ENCODE peak calls at places on chromosomes 2 and 18, in six cellular contexts. Z is fibroblast of the aortic adventitia, K is neuronal stem cell, J is HFF-Myc, F is thoracic aorta, H is pancreas. N is an unnamed sample.

GRCh38 chr2:6723865-6724571 is 141.7 kb downstream of the CMPK2 start:
- DNase-seq in Z (no peak), K (no peak), J (no peak), F (no peak), H (no peak), N (no peak)

GRCh38 chr2:143068094-143068890 is 60.9 kb upstream of the ARHGAP15 start:
- DNase-seq in Z (no peak), K (no peak), J (no peak), F (no peak), H (no peak), N (peak)

GRCh38 chr18:12327510-12328178 is 19.6 kb downstream of the TUBB6 start:
- DNase-seq in Z (peak), K (peak), J (no peak), F (peak), H (peak), N (peak)

GRCh38 chr2:212686285-212686895 is 147.8 kb upstream of the ERBB4 start:
- DNase-seq in Z (peak), K (peak), J (peak), F (no peak), H (peak), N (peak)

GRCh38 chr18:57913686-57914085 is 110.6 kb upstream of the ATP8B1 start:
- DNase-seq in Z (no peak), K (no peak), J (no peak), F (no peak), H (no peak), N (no peak)

GRCh38 chr2:54572636-54573531 is 116.8 kb downstream of the SPTBN1 start:
- DNase-seq in Z (peak), K (no peak), J (no peak), F (no peak), H (no peak), N (peak)

GRCh38 chr2:176018708-176019107 is 16.6 kb upstream of the LNPK start:
- DNase-seq in Z (no peak), K (no peak), J (no peak), F (no peak), H (no peak), N (peak)

GRCh38 chr2:10188729-10189305 is 66.3 kb downstream of the RRM2 start:
- DNase-seq in Z (no peak), K (no peak), J (no peak), F (no peak), H (no peak), N (no peak)

GRCh38 chr2:11056614-11057013 is 98.7 kb upstream of the SLC66A3 start:
- DNase-seq in Z (peak), K (no peak), J (peak), F (no peak), H (no peak), N (peak)

GRCh38 chr2:171864357-171864985 is 29.6 kb downstream of the SLC25A12 start:
- DNase-seq in Z (no peak), K (no peak), J (no peak), F (no peak), H (no peak), N (no peak)

DNA sequence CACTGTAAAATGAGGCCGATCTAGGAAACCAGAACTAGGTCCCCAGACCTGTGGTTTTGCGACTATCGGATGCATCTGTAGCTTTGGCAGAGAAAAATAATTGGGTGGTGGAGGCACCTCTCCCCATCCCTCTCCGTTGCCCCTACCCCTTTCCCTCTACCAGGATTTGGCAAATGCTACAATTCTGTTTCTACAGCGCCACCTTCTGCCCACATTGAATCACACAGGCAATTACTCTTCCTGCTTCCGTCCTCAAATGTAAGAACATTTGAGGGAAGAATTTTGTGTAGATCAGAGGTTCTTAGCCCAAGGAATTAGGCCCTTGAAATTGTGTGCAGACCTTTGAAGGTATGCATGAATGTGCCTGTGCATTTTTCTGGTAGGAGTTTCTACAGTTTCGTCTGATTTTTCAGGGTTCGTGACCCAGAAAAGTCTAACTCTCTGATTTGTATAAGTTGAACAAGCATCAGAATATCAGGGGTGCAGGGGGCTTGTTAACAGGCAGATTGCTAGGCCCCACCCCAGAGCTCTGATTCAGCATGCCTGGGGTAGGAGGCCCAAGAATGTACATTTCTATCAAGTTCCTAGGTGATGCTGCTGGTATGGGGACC is 11.2 kb downstream of the ATP6V1B1 start:
- DNase-seq in Z (peak), K (peak), J (peak), F (no peak), H (peak), N (peak)
- H3K4me3 ChIP-seq in Z (no peak), K (no peak), J (peak), F (no peak), H (no peak), N (no peak)

GRCh38 chr2:58870704-58871103 is 629.6 kb upstream of the FANCL start:
- DNase-seq in Z (no peak), K (no peak), J (no peak), F (no peak), H (no peak), N (no peak)

GRCh38 chr2:58866946-58867345 is 625.8 kb upstream of the FANCL start:
- DNase-seq in Z (no peak), K (no peak), J (no peak), F (no peak), H (no peak), N (no peak)

GRCh38 chr2:58866040-58866439 is 624.9 kb upstream of the FANCL start:
- DNase-seq in Z (no peak), K (peak), J (no peak), F (no peak), H (no peak), N (no peak)

GRCh38 chr2:58865436-58865835 is 624.3 kb upstream of the FANCL start:
- DNase-seq in Z (no peak), K (no peak), J (no peak), F (no peak), H (no peak), N (no peak)

DNA sequence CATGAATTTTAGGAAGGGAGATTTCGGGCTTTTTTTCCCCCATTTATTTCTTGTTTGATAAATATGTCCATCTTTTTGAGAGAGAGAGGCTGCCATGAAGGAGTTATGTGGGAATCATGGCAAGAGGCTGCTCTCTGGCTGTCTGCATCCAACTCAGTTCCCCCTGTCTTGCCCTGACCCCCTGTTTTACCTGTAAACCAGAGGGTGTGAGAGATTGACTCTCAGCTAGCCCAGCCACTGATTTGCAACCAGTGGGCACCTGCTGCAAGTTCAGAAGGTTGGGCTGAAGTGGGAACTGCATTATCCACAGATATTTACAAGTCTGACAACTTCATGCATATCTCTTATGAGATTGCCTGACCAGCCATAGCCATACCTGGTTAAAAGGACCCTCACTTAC is 625.4 kb upstream of the FANCL start:
- DNase-seq in Z (no peak), K (no peak), J (no peak), F (no peak), H (no peak), N (no peak)
- H3K4me3 ChIP-seq in Z (no peak), K (no peak), J (no peak), F (no peak), H (no peak), N (no peak)

DNA sequence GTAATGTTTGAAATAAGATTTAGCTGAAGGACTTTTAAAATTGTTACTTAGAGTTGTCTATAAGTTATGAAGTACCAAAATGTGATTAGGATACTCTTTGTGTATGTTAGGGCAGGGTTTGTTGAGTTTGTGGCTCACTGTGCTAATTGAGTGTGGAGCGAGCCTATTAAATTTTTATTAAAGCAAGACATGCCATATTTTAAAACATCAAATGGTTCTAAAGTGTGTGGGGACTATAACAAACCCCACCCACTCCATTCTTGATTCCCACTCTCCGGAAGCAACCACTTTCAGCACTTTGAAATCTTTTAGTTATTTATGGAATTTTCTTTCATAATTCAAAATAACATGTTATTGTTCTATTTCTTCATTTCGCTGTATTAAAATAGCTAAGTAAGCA is 1.8 kb downstream of the HNMT start:
- DNase-seq in Z (no peak), K (no peak), J (no peak), F (no peak), H (no peak), N (peak)
- H3K4me3 ChIP-seq in Z (no peak), K (no peak), J (no peak), F (peak), H (peak), N (peak)

DNA sequence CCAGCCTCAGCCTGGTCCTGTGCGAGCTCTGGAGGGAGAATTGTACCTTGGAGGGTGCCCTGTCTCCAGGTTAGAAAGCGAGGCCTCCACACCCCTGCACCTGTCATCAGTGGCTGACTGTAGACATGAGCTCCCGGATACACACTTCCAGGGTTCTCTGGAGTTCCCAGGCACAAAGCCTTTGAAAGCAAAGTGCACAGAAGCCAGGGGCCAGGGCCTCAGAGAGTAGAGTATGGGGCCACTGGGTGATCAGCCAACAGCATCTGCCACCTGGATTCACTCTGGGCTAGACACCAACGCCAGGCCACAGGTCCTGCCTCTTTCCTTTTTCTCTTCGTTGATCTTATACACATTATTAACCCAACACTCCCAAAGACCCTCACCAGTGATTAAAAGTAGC is 239.4 kb upstream of the HDAC4 start:
- DNase-seq in Z (no peak), K (no peak), J (no peak), F (no peak), H (no peak), N (no peak)
- H3K4me3 ChIP-seq in Z (no peak), K (no peak), J (no peak), F (no peak), H (no peak), N (no peak)

GRCh38 chr2:127081826-127082633 is 24.9 kb downstream of the BIN1 start:
- DNase-seq in Z (no peak), K (no peak), J (no peak), F (no peak), H (no peak), N (peak)
- H3K4me3 ChIP-seq in Z (no peak), K (no peak), J (no peak), F (peak), H (no peak), N (no peak)

GRCh38 chr18:27004056-27004829 is 138.7 kb upstream of the AQP4 start:
- DNase-seq in Z (peak), K (no peak), J (no peak), F (no peak), H (no peak), N (peak)

GRCh38 chr18:27005589-27005988 is 140.1 kb upstream of the AQP4 start:
- DNase-seq in Z (peak), K (no peak), J (no peak), F (no peak), H (no peak), N (peak)

GRCh38 chr18:27007880-27008279 is 142.4 kb upstream of the AQP4 start:
- DNase-seq in Z (no peak), K (no peak), J (no peak), F (no peak), H (no peak), N (no peak)

GRCh38 chr18:27009293-27009692 is 143.8 kb upstream of the AQP4 start:
- DNase-seq in Z (no peak), K (no peak), J (no peak), F (no peak), H (no peak), N (no peak)

GRCh38 chr18:27008575-27008974 is 143.1 kb upstream of the AQP4 start:
- DNase-seq in Z (no peak), K (no peak), J (no peak), F (no peak), H (no peak), N (no peak)
- H3K4me3 ChIP-seq in Z (no peak), K (no peak), J (no peak), F (no peak), H (no peak), N (no peak)

DNA sequence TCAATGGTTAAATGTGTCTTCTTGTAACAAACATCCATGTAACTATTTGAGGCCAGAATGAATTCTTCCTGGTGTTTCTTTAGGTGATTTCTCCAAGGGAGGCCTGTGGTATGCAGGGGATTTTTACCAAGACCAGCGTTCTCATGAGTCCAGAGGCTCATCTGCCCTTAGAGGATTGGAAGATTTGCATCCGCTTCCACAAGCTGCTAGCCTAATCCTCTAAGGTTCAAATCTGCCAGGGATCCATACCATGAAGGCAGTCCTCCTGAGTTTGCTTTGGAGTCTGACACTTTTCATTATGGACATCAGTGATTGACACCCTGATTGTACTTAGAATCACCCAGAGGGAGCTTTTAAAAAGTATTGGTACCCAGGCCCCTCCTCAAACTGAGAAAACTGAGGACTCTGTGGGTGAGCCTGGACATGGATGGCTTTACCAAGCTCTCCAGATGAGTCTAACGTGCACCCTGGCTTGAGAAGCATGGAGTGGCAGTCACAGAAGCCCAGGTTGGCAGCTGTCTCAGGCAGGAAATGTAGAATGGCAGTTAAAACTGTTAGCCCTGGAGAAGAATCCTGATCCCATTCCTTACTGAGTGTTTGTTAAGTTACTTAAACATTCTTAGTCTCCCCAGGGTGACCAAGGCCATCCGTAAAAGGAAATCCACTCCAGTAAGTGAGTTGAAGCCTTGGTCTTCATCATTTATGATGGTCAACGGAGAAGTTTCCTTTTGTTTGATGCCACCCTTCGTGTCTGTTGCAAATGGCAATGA is 95.3 kb upstream of the RMDN2 start:
- DNase-seq in Z (no peak), K (no peak), J (no peak), F (no peak), H (no peak), N (no peak)
- H3K4me3 ChIP-seq in Z (no peak), K (no peak), J (no peak), F (no peak), H (no peak), N (no peak)

GRCh38 chr2:45761660-45762059 is 110.2 kb downstream of the PRKCE start:
- DNase-seq in Z (no peak), K (no peak), J (no peak), F (no peak), H (no peak), N (no peak)

GRCh38 chr2:45755585-45756330 is 104.3 kb downstream of the PRKCE start:
- DNase-seq in Z (peak), K (no peak), J (peak), F (no peak), H (no peak), N (peak)

GRCh38 chr2:45763256-45763655 is 111.8 kb downstream of the PRKCE start:
- DNase-seq in Z (peak), K (no peak), J (no peak), F (no peak), H (no peak), N (peak)

GRCh38 chr2:45758018-45758417 is 106.5 kb downstream of the PRKCE start:
- DNase-seq in Z (no peak), K (no peak), J (no peak), F (no peak), H (no peak), N (no peak)

DNA sequence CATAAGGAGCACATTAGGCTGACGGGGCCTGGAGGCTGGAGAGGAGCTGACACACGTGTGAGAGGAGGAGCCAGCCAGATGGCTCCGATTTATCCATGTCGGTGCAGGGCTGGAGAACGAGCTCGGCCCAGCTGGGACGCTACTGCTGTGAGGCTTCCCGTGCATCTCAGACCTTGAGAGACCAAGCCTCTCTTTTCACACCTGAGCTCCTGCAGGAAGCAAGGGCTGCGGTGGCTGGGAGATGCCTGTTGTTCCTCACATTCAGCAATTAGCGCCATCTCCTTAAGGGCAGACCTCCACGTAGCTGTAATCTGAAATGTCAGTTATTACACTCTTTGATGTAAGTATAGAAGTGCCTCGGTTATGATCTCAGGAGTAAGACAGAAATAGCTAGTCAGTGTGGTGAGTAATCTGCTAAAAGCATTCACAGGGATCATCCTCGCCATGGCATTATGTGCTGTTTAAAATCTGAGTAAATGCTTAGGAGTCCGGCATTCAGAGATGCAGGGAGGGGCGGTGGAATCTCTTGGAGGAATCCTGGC is 107.9 kb downstream of the PRKCE start:
- DNase-seq in Z (peak), K (no peak), J (peak), F (no peak), H (no peak), N (peak)
- H3K4me3 ChIP-seq in Z (no peak), K (no peak), J (peak), F (no peak), H (no peak), N (no peak)

GRCh38 chr2:5693288-5694015 is 1.3 kb downstream of the SOX11 start:
- DNase-seq in Z (no peak), K (no peak), J (no peak), F (no peak), H (no peak), N (no peak)
- H3K4me3 ChIP-seq in Z (no peak), K (peak), J (peak), F (peak), H (no peak), N (peak)